ENCODE peak calls at places on chromosomes 11 and 22, in four cellular contexts. J, G, L and M are unnamed samples.

GRCh38 chr11:108886608-108887007 is 221.7 kb downstream of the DDX10 start:
- DNase-seq in J (no peak), G (no peak), L (no peak), M (no peak)

GRCh38 chr11:12170984-12171383 is 60.6 kb downstream of the MICAL2 start:
- DNase-seq in J (no peak), G (no peak), L (no peak), M (no peak)

GRCh38 chr11:11659567-11660341 is 37.9 kb upstream of the GALNT18 start:
- DNase-seq in J (peak; percentile 16), G (no peak), L (no peak), M (peak; percentile 14)

GRCh38 chr11:69249641-69250502 is 44.1 kb upstream of the MYEOV start:
- DNase-seq in J (no peak), G (no peak), L (no peak), M (no peak)

GRCh38 chr11:121035169-121035755 is 11.4 kb downstream of the TBCEL start:
- DNase-seq in J (no peak), G (no peak), L (no peak), M (no peak)

GRCh38 chr11:73585834-73586575 is 11.9 kb downstream of the FAM168A start:
- DNase-seq in J (no peak), G (no peak), L (no peak), M (no peak)

GRCh38 chr11:201936-202335 is 5.3 kb downstream of the BET1L start:
- DNase-seq in J (no peak), G (no peak), L (no peak), M (no peak)

GRCh38 chr11:60165946-60166345 is 16.9 kb downstream of the MS4A6A start:
- DNase-seq in J (no peak), G (no peak), L (no peak), M (no peak)

GRCh38 chr11:8834379-8834778 is 76.6 kb upstream of the AKIP1 start:
- DNase-seq in J (no peak), G (no peak), L (no peak), M (no peak)

GRCh38 chr11:112797072-112797471 is 164.1 kb upstream of the NCAM1 start:
- DNase-seq in J (no peak), G (peak; percentile 46), L (no peak), M (peak; percentile 12)

GRCh38 chr11:83363280-83363679 is 77.1 kb upstream of the CCDC90B start:
- DNase-seq in J (no peak), G (no peak), L (no peak), M (no peak)

GRCh38 chr11:13126430-13126829 is 117.3 kb downstream of the RASSF10 start:
- DNase-seq in J (no peak), G (no peak), L (no peak), M (no peak)

GRCh38 chr11:33542921-33543320 is 157.7 kb downstream of the C11orf91 start:
- DNase-seq in J (peak; percentile 62), G (peak; percentile 59), L (no peak), M (peak; percentile 81)

GRCh38 chr11:126277780-126278179 is 5.1 kb upstream of the TIRAP start:
- DNase-seq in J (no peak), G (no peak), L (no peak), M (no peak)

GRCh38 chr11:68542617-68543016 is 82.1 kb downstream of the PPP6R3 start:
- DNase-seq in J (no peak), G (no peak), L (no peak), M (no peak)

GRCh38 chr11:71129624-71130023 is 122.8 kb downstream of the SHANK2 start:
- DNase-seq in J (no peak), G (no peak), L (no peak), M (no peak)

GRCh38 chr11:126929186-126930085 is 71.1 kb downstream of the KIRREL3 start:
- DNase-seq in J (no peak), G (no peak), L (no peak), M (no peak)

GRCh38 chr11:72045849-72046248 is 34.5 kb downstream of the NUMA1 start:
- DNase-seq in J (no peak), G (no peak), L (no peak), M (no peak)

GRCh38 chr11:86942212-86942611 is 13.0 kb downstream of the FZD4 start:
- DNase-seq in J (no peak), G (no peak), L (no peak), M (peak; percentile 36)

GRCh38 chr11:94557992-94558391 is 9.2 kb upstream of the PIWIL4 start:
- DNase-seq in J (no peak), G (no peak), L (no peak), M (no peak)

GRCh38 chr11:120539681-120540369 is 28.3 kb downstream of the GRIK4 start:
- DNase-seq in J (no peak), G (peak; percentile 72), L (no peak), M (no peak)

GRCh38 chr11:69429716-69430491 is 51.6 kb upstream of the LINC01488 start:
- DNase-seq in J (no peak), G (no peak), L (no peak), M (no peak)

GRCh38 chr11:22730319-22730718 is 63.9 kb downstream of the GAS2 start:
- DNase-seq in J (no peak), G (peak; percentile 3), L (no peak), M (peak; percentile 60)

GRCh38 chr11:81237139-81237538 is 1496.5 kb downstream of the FAM181B start:
- DNase-seq in J (no peak), G (peak; percentile 5), L (no peak), M (peak; percentile 84)

GRCh38 chr11:134159652-134160051 is 64.1 kb downstream of the NCAPD3 start:
- DNase-seq in J (no peak), G (no peak), L (no peak), M (no peak)

GRCh38 chr11:62855571-62856332 is 16.4 kb upstream of the WDR74 start:
- DNase-seq in J (peak; percentile 97), G (peak; percentile 93), L (peak; percentile 97), M (peak; percentile 99)

GRCh38 chr11:76075699-76076098 is 130.6 kb downstream of the WNT11 start:
- DNase-seq in J (no peak), G (no peak), L (no peak), M (no peak)

GRCh38 chr11:69868871-69869270 is 49.7 kb upstream of the FGF3 start:
- DNase-seq in J (no peak), G (no peak), L (no peak), M (no peak)

GRCh38 chr11:32312865-32313403 is 122.4 kb downstream of the WT1 start:
- DNase-seq in J (peak; percentile 60), G (peak; percentile 51), L (no peak), M (peak; percentile 52)

GRCh38 chr11:86064236-86064803 is 4.6 kb downstream of the PICALM start:
- DNase-seq in J (no peak), G (no peak), L (no peak), M (no peak)

GRCh38 chr11:93921695-93922468 is 71.5 kb upstream of the VSTM5 start:
- DNase-seq in J (peak; percentile 65), G (peak; percentile 58), L (peak; percentile 4), M (peak; percentile 72)

GRCh38 chr22:49609207-49609876 is 218.3 kb downstream of the BRD1 start:
- DNase-seq in J (no peak), G (no peak), L (no peak), M (no peak)

GRCh38 chr22:20656516-20656901 is 117.4 kb upstream of the SERPIND1 start:
- DNase-seq in J (no peak), G (no peak), L (no peak), M (no peak)

GRCh38 chr11:15969701-15970329 is 386.5 kb downstream of the SOX6 start:
- DNase-seq in J (no peak), G (no peak), L (peak; percentile 35), M (no peak)
- TF ChIP-seq JUND in J (no peak), G (no peak), L (peak; percentile 47), M (no peak)

GRCh38 chr11:116895053-116895757 is 57.8 kb upstream of the APOA1 start:
- DNase-seq in J (peak; percentile 42), G (peak; percentile 28), L (no peak), M (no peak)
- TF ChIP-seq JUND in J (no peak), G (no peak), L (no peak), M (no peak)

GRCh38 chr22:46260038-46260437 is 3.1 kb downstream of the PKDREJ start:
- DNase-seq in J (no peak), G (no peak), L (no peak), M (no peak)

GRCh38 chr22:46259374-46259773 is 3.8 kb downstream of the PKDREJ start:
- DNase-seq in J (no peak), G (no peak), L (no peak), M (no peak)

GRCh38 chr22:46267431-46268279 is at the start of gene TTC38:
- DNase-seq in J (peak; percentile 93), G (peak; percentile 99), L (no peak), M (peak; percentile 93)

GRCh38 chr22:46263208-46263575 is at the start of gene PKDREJ:
- DNase-seq in J (no peak), G (no peak), L (no peak), M (no peak)

GRCh38 chr22:46262449-46263207 is 515 bp downstream of the PKDREJ start:
- DNase-seq in J (no peak), G (no peak), L (no peak), M (no peak)
- TF ChIP-seq JUND in J (no peak), G (no peak), L (no peak), M (no peak)

GRCh38 chr11:46760429-46761128 is 41.6 kb downstream of the F2 start:
- DNase-seq in J (no peak), G (no peak), L (no peak), M (no peak)
- TF ChIP-seq JUND in J (no peak), G (no peak), L (no peak), M (no peak)

GRCh38 chr11:3126207-3126865 is 38.8 kb downstream of the OSBPL5 start:
- DNase-seq in J (no peak), G (no peak), L (no peak), M (no peak)
- TF ChIP-seq JUND in J (no peak), G (no peak), L (no peak), M (no peak)

DNA sequence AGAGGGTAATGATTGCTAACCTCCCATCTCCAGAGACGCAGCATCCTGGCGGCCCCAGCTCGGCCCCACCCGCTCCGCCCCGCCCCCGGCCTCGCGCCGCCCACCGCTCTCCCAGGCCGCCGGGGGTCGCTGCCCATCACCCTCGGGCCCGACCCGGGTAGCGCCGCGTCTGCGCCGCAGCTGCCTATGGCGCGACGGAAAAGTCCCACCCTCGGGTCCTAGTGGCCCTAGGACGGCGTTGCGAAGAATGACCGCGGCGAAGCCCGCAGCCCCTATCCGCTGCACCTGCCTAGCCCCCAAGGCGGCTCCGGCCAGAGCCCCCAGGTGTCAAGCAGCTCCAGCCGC is 457 bp downstream of the CPSF7 start:
- DNase-seq in J (peak; percentile 86), G (peak; percentile 95), L (no peak), M (peak; percentile 59)
- TF ChIP-seq JUND in J (no peak), G (no peak), L (no peak), M (no peak)